ENCODE peak calls at places on chromosomes 11 and 22, in seven cellular contexts. E is activated T-cell treated with anti-CD3 and anti-CD28 coated beads, Interleukin-2, amount 50 U/mL, for 72 hours; Z is upper lobe of right lung; S is adrenal gland; O is NAMALWA; Y is AG08395; I is T47D. T is an unnamed sample.

GRCh38 chr11:119671561-119672015 is 57.4 kb downstream of the NECTIN1 start:
- DNase-seq in Z (no peak), E (no peak), Y (peak; percentile 41), I (no peak), S (no peak), O (peak; percentile 36), T (no peak)

GRCh38 chr11:27183672-27184457 is 143.2 kb downstream of the BBOX1 start:
- DNase-seq in Y (peak; percentile 68), S (peak; percentile 64), E (peak; percentile 37), Z (no peak), I (no peak), O (peak; percentile 72), T (peak; percentile 20)

GRCh38 chr11:32113200-32113599 is 22.3 kb downstream of the RCN1 start:
- DNase-seq in S (no peak), E (no peak), O (no peak), I (no peak), Y (no peak), Z (no peak), T (no peak)

GRCh38 chr22:35152316-35152715 is 86.4 kb downstream of the ISX start:
- DNase-seq in Z (peak; percentile 3), S (no peak), Y (no peak), I (no peak), E (no peak), O (peak; percentile 91), T (no peak)

GRCh38 chr11:121368504-121368903 is 75.9 kb downstream of the SC5D start:
- DNase-seq in I (no peak), Z (no peak), S (no peak), E (no peak), O (no peak), Y (no peak), T (no peak)

GRCh38 chr11:28615542-28615941 is 507.4 kb downstream of the METTL15 start:
- DNase-seq in S (no peak), E (no peak), I (no peak), Z (no peak), O (no peak), Y (no peak), T (no peak)

GRCh38 chr11:73784080-73784634 is 3.5 kb upstream of the MRPL48 start:
- DNase-seq in S (no peak), Z (no peak), I (no peak), Y (no peak), E (peak; percentile 45), O (no peak), T (no peak)

GRCh38 chr22:36367479-36367878 is 20.3 kb downstream of the MYH9 start:
- DNase-seq in Y (no peak), I (no peak), Z (no peak), E (no peak), O (no peak), S (no peak), T (no peak)

GRCh38 chr11:876550-876949 is 33.9 kb downstream of the TSPAN4 start:
- DNase-seq in E (no peak), I (no peak), Z (no peak), O (no peak), Y (peak; percentile 53), S (peak; percentile 76), T (no peak)

GRCh38 chr11:11895672-11896071 is 53.9 kb downstream of the USP47 start:
- DNase-seq in Z (no peak), E (no peak), S (no peak), O (peak; percentile 18), I (no peak), Y (peak; percentile 5), T (no peak)

GRCh38 chr22:19109198-19110063 is 12.8 kb downstream of the DGCR2 start:
- DNase-seq in S (no peak), Y (peak; percentile 40), Z (peak; percentile 49), O (peak; percentile 77), E (peak; percentile 46), I (no peak), T (no peak)